ENCODE peak calls at places on chromosome 11, in eight cellular contexts. Q is RWPE1, J is left lung, L is AG09319, O is fibroblast of pulmonary artery, P is osteoblast, N is NB4, K is B cell. B is an unnamed sample.

GRCh38 chr11:117042689-117043088 is 55.5 kb downstream of the SIK3 start:
- DNase-seq in O (no peak), Q (no peak), L (no peak), J (no peak), P (no peak), N (no peak), K (no peak), B (no peak)

GRCh38 chr11:64826062-64826461 is 15.7 kb upstream of the MEN1 start:
- DNase-seq in P (peak; percentile 34), O (no peak), Q (no peak), N (no peak), J (no peak), L (no peak), K (no peak), B (no peak)

GRCh38 chr11:72741429-72741833 is 10.8 kb downstream of the ARAP1 start:
- DNase-seq in O (no peak), Q (peak; percentile 60), K (no peak), L (no peak), J (peak; percentile 82), N (peak; percentile 97), P (peak; percentile 96), B (no peak)

GRCh38 chr11:122340607-122341006 is 224.6 kb upstream of the BLID start:
- DNase-seq in P (no peak), N (no peak), K (no peak), Q (no peak), J (no peak), O (no peak), L (no peak), B (no peak)

GRCh38 chr11:118911880-118912741 is 13.6 kb downstream of the BCL9L start:
- DNase-seq in P (peak; percentile 94), Q (peak; percentile 87), O (peak; percentile 85), L (no peak), J (peak; percentile 90), N (peak; percentile 80), K (peak; percentile 24), B (peak; percentile 66)

GRCh38 chr11:6200975-6201374 is 2.0 kb downstream of the OR52W1 start:
- DNase-seq in N (peak; percentile 98), Q (no peak), K (no peak), J (peak; percentile 87), P (no peak), L (no peak), O (peak; percentile 25), B (no peak)

GRCh38 chr11:100777118-100777517 is 90.0 kb downstream of the ARHGAP42 start:
- DNase-seq in O (no peak), P (no peak), J (no peak), L (no peak), Q (peak; percentile 52), K (no peak), N (no peak), B (no peak)

GRCh38 chr11:34356918-34357645 is 728 bp downstream of the ABTB2 start:
- DNase-seq in P (peak; percentile 85), Q (peak; percentile 34), N (peak; percentile 82), O (peak; percentile 67), J (peak; percentile 59), K (peak; percentile 53), L (no peak), B (no peak)

GRCh38 chr11:67057410-67057757 is 737 bp downstream of the RHOD start:
- DNase-seq in K (no peak), O (no peak), Q (peak; percentile 42), N (no peak), J (no peak), P (peak; percentile 92), L (no peak), B (no peak)

GRCh38 chr11:133082851-133083488 is 449.3 kb downstream of the OPCML start:
- DNase-seq in K (peak; percentile 54), P (peak; percentile 99), Q (peak; percentile 14), J (peak; percentile 43), L (no peak), N (peak; percentile 50), O (peak; percentile 38), B (no peak)

GRCh38 chr11:17145972-17146371 is 61.8 kb downstream of the PIK3C2A start:
- DNase-seq in L (no peak), N (no peak), J (no peak), K (no peak), O (peak; percentile 17), Q (no peak), P (peak; percentile 0), B (no peak)

GRCh38 chr11:65436412-65437032 is 13.9 kb downstream of the NEAT1 start:
- DNase-seq in L (no peak), P (no peak), O (peak; percentile 53), N (no peak), K (no peak), J (peak; percentile 33), Q (no peak), B (no peak)

DNA sequence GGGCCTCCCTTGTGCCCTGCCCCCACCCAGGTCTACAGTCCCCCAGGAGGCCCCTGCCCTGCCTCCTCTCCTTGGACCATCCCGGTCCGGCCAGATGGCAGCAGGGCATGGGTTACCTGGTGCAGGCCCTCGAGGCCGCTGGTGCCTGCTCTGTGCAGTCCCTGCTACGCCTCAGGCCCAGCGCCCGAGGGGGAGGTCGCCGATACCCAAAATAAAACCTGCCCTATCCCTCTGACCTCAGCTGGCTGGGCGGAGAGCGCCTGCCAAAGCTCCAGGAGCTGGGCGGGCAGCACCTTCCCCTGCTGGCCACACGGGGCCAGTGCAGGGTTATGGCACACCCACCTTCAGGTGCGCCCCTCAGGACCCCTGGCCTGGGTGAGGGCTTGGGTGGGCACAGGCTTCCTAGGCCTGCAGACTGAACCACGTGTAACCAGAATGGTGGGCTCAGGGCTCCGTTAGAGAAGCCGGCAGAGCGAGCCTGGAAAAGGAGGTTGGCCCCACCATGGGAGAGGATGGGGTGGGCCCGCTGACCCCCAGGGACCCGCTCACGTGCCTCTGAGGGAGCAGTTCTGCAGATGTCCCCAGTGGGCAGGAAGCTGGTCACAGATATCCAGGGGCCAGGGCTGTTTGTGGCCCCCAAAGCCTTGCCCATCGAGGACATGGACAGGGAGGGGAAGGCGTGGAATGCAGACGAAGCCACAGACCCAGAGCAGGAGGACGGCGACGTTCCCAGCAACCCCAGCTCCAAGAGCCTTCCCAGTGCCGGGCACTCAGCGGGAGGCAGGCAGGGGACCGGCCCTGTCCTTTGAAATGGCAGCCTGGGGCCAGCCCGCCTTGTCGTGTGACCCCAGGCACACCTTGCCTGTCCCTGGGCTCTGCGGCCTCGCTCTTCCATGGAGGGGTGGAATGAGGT is 1.7 kb upstream of the TNNT3 start:
- DNase-seq in K (peak; percentile 62), P (peak; percentile 94), L (no peak), N (no peak), O (no peak), J (peak; percentile 28), Q (no peak), B (no peak)
- TF ChIP-seq CTCF in K (peak; percentile 48), P (peak; percentile 43), L (peak; percentile 28), N (peak; percentile 29), O (peak; percentile 27), J (peak; percentile 24), Q (peak; percentile 33), B (peak; percentile 38)

GRCh38 chr11:11746454-11746853 is 95.3 kb upstream of the USP47 start:
- DNase-seq in J (no peak), O (no peak), Q (no peak), K (no peak), P (no peak), N (no peak), L (no peak), B (no peak)

GRCh38 chr11:11750479-11750878 is 91.3 kb upstream of the USP47 start:
- DNase-seq in L (no peak), O (no peak), K (no peak), P (no peak), N (no peak), Q (no peak), J (no peak), B (no peak)

GRCh38 chr11:11747570-11747969 is 94.2 kb upstream of the USP47 start:
- DNase-seq in J (no peak), K (no peak), O (no peak), P (no peak), N (no peak), Q (no peak), L (no peak), B (no peak)

GRCh38 chr11:11752688-11753087 is 89.1 kb upstream of the USP47 start:
- DNase-seq in Q (no peak), P (no peak), O (no peak), K (no peak), N (no peak), L (no peak), J (no peak), B (no peak)

DNA sequence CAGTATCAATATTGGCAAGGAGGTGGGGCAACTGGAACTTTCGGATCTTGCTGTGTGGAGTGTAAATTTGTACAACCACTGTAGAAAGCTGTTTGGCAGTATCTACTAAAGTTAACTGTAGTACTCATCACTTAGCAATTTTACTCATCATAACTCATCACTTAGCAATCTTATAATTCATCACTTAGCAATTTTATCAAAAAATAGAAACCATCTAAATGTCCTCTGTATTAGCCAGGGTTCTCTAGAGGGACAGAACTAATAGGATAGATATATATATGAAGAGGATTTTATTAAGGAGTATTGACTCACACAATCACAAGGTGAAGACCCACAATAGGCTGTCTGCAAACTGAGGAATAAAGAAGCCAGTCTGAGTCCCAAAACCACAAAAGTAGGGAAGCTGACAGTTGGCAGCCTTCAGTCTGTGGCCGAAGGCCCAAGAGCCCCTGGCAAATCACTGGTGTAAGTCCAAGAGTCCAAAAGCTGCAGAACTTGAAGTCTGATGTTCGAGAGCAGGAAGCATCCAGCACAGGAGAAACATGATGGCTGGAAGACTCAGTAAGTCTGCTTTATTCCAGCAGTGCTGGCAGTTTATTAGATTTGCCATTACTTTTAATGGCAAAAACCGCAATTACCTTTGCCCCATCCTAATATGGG is 92.9 kb upstream of the USP47 start:
- DNase-seq in L (no peak), Q (peak; percentile 36), O (no peak), J (no peak), K (no peak), P (no peak), N (no peak), B (no peak)
- TF ChIP-seq CTCF in L (no peak), Q (no peak), O (no peak), J (no peak), K (no peak), P (no peak), N (no peak), B (no peak)

GRCh38 chr11:125164422-125165110 is at the start of gene PKNOX2:
- DNase-seq in P (peak; percentile 98), K (peak; percentile 79), L (no peak), N (peak; percentile 60), Q (peak; percentile 73), O (peak; percentile 78), J (peak; percentile 72), B (no peak)
- TF ChIP-seq CTCF in P (peak; percentile 29), K (peak; percentile 40), L (peak; percentile 59), N (peak; percentile 28), Q (peak; percentile 83), O (peak; percentile 38), J (peak; percentile 55), B (peak; percentile 73)

GRCh38 chr11:13963169-13963948 is 836 bp downstream of the SPON1 start:
- DNase-seq in L (no peak), N (no peak), O (no peak), K (peak; percentile 83), J (no peak), P (peak; percentile 80), Q (no peak), B (no peak)

GRCh38 chr11:13966486-13966885 is 4.0 kb downstream of the SPON1 start:
- DNase-seq in K (no peak), O (no peak), N (no peak), Q (no peak), P (no peak), L (no peak), J (no peak), B (no peak)

GRCh38 chr11:13963949-13964770 is 1.6 kb downstream of the SPON1 start:
- DNase-seq in O (no peak), Q (peak; percentile 13), L (no peak), N (no peak), J (peak; percentile 37), K (peak; percentile 42), P (peak; percentile 69), B (no peak)

GRCh38 chr11:13964771-13965074 is 2.2 kb downstream of the SPON1 start:
- DNase-seq in O (no peak), K (no peak), J (no peak), L (no peak), N (no peak), P (no peak), Q (no peak), B (no peak)

GRCh38 chr11:13965337-13965736 is 2.8 kb downstream of the SPON1 start:
- DNase-seq in Q (no peak), O (no peak), L (no peak), P (no peak), N (no peak), K (no peak), J (no peak), B (no peak)
- TF ChIP-seq CTCF in Q (no peak), O (no peak), L (no peak), P (no peak), N (no peak), K (no peak), J (no peak), B (no peak)